ENCODE peak calls at places on chromosomes 5 and 9, in four cellular contexts. E is small intestine, N is thyroid gland, G is spleen. J is an unnamed sample. For H3K4me1, the result is how much of the 10 kb centered on the place peaks cover.

GRCh38 chr9:81122749-81123148 is 566.6 kb downstream of the TLE1 start:
- DNase-seq in E (no peak), G (no peak), N (no peak), J (no peak)

GRCh38 chr9:71608825-71609452 is 159.4 kb downstream of the CEMIP2 start:
- DNase-seq in E (no peak), G (no peak), N (no peak), J (no peak)

GRCh38 chr5:107887587-107887986 is 216.8 kb upstream of the EFNA5 start:
- DNase-seq in G (no peak), E (peak), N (no peak), J (no peak)

GRCh38 chr5:152689275-152689711 is 284.2 kb upstream of the NMUR2 start:
- DNase-seq in N (peak), G (peak), E (no peak), J (no peak)

GRCh38 chr5:93717162-93717561 is 24.2 kb downstream of the POU5F2 start:
- DNase-seq in N (peak), G (no peak), E (peak), J (no peak)

GRCh38 chr9:84278131-84278530 is 62.4 kb downstream of the SLC28A3 start:
- DNase-seq in E (no peak), G (no peak), N (no peak), J (no peak)

GRCh38 chr9:114504341-114505186 is 709 bp downstream of the WHRN start:
- DNase-seq in N (peak), E (peak), G (peak), J (no peak)

GRCh38 chr5:166961938-166962337 is 1329.5 kb upstream of the WWC1 start:
- DNase-seq in N (no peak), G (no peak), E (no peak), J (no peak)

GRCh38 chr5:717143-717542 is 24.0 kb upstream of the TPPP start:
- DNase-seq in E (no peak), G (no peak), N (no peak), J (no peak)

GRCh38 chr9:107586493-107586892 is 96.9 kb upstream of the KLF4 start:
- DNase-seq in N (no peak), G (no peak), E (peak), J (no peak)

GRCh38 chr9:110255064-110255416 is 1.3 kb downstream of the TXN start:
- DNase-seq in N (no peak), G (peak), E (no peak), J (no peak)

GRCh38 chr5:31847354-31847753 is 208.4 kb downstream of the PDZD2 start:
- DNase-seq in E (no peak), N (no peak), G (no peak), J (no peak)

GRCh38 chr9:92970467-92970923 is 23.2 kb downstream of the FGD3 start:
- DNase-seq in N (peak), E (no peak), G (no peak), J (no peak)

GRCh38 chr9:136769710-136770191 is 5.4 kb upstream of the LCN15 start:
- DNase-seq in N (no peak), E (no peak), G (no peak), J (peak)

GRCh38 chr5:38557309-38557710 is 864 bp upstream of the LIFR start:
- DNase-seq in N (peak), G (no peak), E (no peak), J (no peak)

GRCh38 chr9:108245331-108245730 is 610.5 kb downstream of the ACTL7B start:
- DNase-seq in N (no peak), E (no peak), G (no peak), J (no peak)

GRCh38 chr9:111752455-111752854 is 42.3 kb downstream of the SHOC1 start:
- DNase-seq in E (no peak), G (no peak), N (no peak), J (no peak)

GRCh38 chr9:74205071-74205470 is 292.1 kb upstream of the RORB start:
- DNase-seq in N (no peak), G (peak), E (no peak), J (peak)

GRCh38 chr5:40877371-40877988 is 31.8 kb upstream of the C7 start:
- DNase-seq in N (no peak), G (no peak), E (peak), J (no peak)

GRCh38 chr5:32283539-32284377 is 29.0 kb downstream of the MTMR12 start:
- DNase-seq in E (no peak), N (peak), G (no peak), J (no peak)

GRCh38 chr5:39639618-39640078 is 214.9 kb upstream of the DAB2 start:
- DNase-seq in G (no peak), E (peak), N (no peak), J (no peak)

GRCh38 chr5:160271396-160271795 is 41.0 kb downstream of the CCNJL start:
- DNase-seq in N (peak), G (peak), E (no peak), J (no peak)

GRCh38 chr9:22103650-22104575 is 94.8 kb upstream of the CDKN2B start:
- DNase-seq in G (no peak), E (peak), N (no peak), J (no peak)

GRCh38 chr9:136538599-136539426 is 7.0 kb downstream of the NOTCH1 start:
- DNase-seq in G (peak), E (no peak), N (no peak), J (no peak)

GRCh38 chr9:134621558-134622110 is 20.0 kb upstream of the COL5A1 start:
- DNase-seq in N (no peak), G (peak), E (no peak), J (no peak)

GRCh38 chr9:135587658-135588057 is 26.1 kb downstream of the PAEP start:
- DNase-seq in E (no peak), N (no peak), G (no peak), J (no peak)

GRCh38 chr5:25028994-25029393 is 384.2 kb upstream of the CDH10 start:
- DNase-seq in G (peak), N (no peak), E (no peak), J (peak)

GRCh38 chr5:10324519-10325370 is 17.0 kb upstream of the CMBL start:
- DNase-seq in G (no peak), E (no peak), N (no peak), J (peak)

GRCh38 chr5:142492781-142493281 is 168.0 kb upstream of the SPRY4 start:
- DNase-seq in E (no peak), G (no peak), N (no peak), J (peak)

GRCh38 chr5:177133845-177134652 is 476 bp downstream of the NSD1 start:
- DNase-seq in E (peak), G (peak), N (peak), J (peak)

GRCh38 chr5:101390317-101390908 is 487.3 kb upstream of the ST8SIA4 start:
- DNase-seq in N (peak), G (no peak), E (peak), J (peak)

GRCh38 chr5:106523842-106524241 is 1146.9 kb downstream of the EFNA5 start:
- DNase-seq in G (no peak), E (no peak), N (no peak), J (no peak)

GRCh38 chr9:15277400-15278137 is 29.4 kb downstream of the TTC39B start:
- DNase-seq in G (no peak), N (no peak), E (peak), J (no peak)

GRCh38 chr5:149799119-149799623 is 69.1 kb downstream of the PPARGC1B start:
- DNase-seq in G (no peak), E (peak), N (no peak), J (peak)

GRCh38 chr5:173888473-173889135 is 455 bp downstream of the CPEB4 start:
- DNase-seq in N (no peak), E (peak), G (peak), J (no peak)

GRCh38 chr5:111364992-111365391 is 140.8 kb downstream of the CAMK4 start:
- DNase-seq in G (no peak), N (no peak), E (no peak), J (no peak)

GRCh38 chr5:76174101-76174500 is 90.9 kb downstream of the SV2C start:
- DNase-seq in E (no peak), G (no peak), N (no peak), J (no peak)

GRCh38 chr5:118937393-118938061 is 50.8 kb downstream of the DTWD2 start:
- DNase-seq in N (no peak), E (peak), G (no peak), J (no peak)

GRCh38 chr5:137880313-137880712 is 8.9 kb upstream of the PKD2L2 start:
- DNase-seq in N (no peak), E (no peak), G (no peak), J (no peak)

GRCh38 chr9:130858734-130859705 is 24.0 kb downstream of the ABL1 start:
- DNase-seq in N (no peak), G (peak), E (no peak), J (no peak)

GRCh38 chr9:130862217-130862616 is 27.2 kb downstream of the ABL1 start:
- DNase-seq in G (peak), E (no peak), N (no peak), J (no peak)

GRCh38 chr9:130862747-130863146 is 27.7 kb downstream of the ABL1 start:
- DNase-seq in N (no peak), G (peak), E (no peak), J (no peak)

GRCh38 chr9:130860458-130861316 is 25.6 kb downstream of the ABL1 start:
- DNase-seq in E (peak), N (peak), G (peak), J (peak)

GRCh38 chr9:130861372-130862180 is 26.5 kb downstream of the ABL1 start:
- DNase-seq in E (no peak), N (no peak), G (no peak), J (no peak)
- H3K4me1 ChIP-seq in E (under half), N (under half), G (under half), J (under half)

DNA sequence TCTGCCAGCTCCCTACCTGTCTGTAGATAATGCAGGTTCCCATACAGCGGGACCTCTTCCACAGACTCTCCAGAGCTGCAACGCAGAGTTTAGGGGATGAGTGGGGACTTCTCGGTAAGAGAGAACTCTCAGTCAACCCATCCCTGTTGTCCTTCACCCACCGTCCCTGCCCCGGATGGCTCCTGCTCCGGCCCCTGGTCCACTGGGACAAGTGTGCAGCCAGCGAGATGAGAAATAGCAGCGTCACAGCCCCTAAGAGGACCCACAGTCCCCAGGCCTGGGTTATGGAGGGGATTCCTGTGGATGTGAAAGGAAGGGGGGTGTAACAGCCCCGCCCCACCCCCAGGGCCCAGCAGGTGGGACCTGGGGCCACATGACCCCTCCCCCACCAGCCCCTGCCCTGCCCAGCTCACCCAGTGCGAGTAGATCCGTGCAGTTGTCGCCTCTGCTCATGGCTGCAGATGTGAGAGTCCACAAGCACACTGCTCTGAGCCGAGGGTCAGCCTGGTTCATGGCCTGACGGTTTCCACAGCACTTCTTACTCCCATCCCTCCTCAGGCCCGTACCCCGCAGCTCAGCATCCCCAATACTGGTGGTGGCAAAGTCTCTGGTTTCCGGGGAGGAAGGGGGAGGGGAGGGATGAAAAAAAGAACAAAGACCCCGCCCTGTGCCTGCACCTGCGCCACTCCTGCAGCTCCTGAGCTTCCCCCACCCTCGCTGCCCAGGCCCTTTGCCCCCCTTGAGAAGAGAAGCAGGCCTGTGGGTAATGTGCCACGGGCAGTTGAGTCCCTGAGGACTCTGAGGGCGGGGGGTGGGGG is at the start of gene SIT1:
- DNase-seq in E (no peak), G (peak), N (no peak), J (no peak)
- H3K27ac ChIP-seq in E (peak), G (peak), N (peak), J (no peak)

GRCh38 chr5:140292212-140293040 is 10.5 kb downstream of the PFDN1 start:
- DNase-seq in N (no peak), G (no peak), E (no peak), J (no peak)
- H3K4me1 ChIP-seq in N (under half), G (under half), E (under half), J (under half)

GRCh38 chr9:126822873-126823272 is 18.0 kb downstream of the ZBTB43 start:
- DNase-seq in E (no peak), G (no peak), N (no peak), J (no peak)

GRCh38 chr9:126822278-126822677 is 17.4 kb downstream of the ZBTB43 start:
- DNase-seq in G (no peak), E (no peak), N (no peak), J (peak)

GRCh38 chr9:126818482-126818881 is 13.6 kb downstream of the ZBTB43 start:
- DNase-seq in E (no peak), G (no peak), N (no peak), J (no peak)

DNA sequence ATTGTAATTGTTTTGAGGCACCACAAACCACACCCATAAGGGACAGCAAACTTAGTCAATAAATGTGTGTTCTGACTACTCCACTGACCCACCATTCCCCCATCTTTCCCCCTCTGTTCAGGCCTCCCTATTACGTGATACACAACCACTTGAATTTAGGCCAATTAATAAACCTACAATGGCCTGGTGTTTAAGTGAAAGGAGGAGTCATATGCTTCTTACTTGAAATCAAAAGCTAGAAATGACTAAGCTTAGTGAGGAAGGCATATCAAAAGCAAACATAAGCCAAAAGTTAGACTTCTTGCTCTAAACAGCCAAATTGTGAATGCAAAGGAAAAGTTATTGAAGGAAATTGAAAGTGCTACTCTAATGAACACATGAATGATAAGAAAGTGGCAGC is 14.6 kb downstream of the ZBTB43 start:
- DNase-seq in E (no peak), G (no peak), N (no peak), J (no peak)
- H3K27ac ChIP-seq in E (no peak), G (no peak), N (no peak), J (no peak)

GRCh38 chr5:134570886-134571285 is 45.4 kb downstream of the JADE2 start:
- DNase-seq in N (no peak), E (no peak), G (no peak), J (peak)

GRCh38 chr5:134568761-134569725 is 43.6 kb downstream of the JADE2 start:
- DNase-seq in E (peak), G (peak), N (peak), J (peak)

GRCh38 chr5:134570365-134570758 is 44.9 kb downstream of the JADE2 start:
- DNase-seq in E (no peak), N (no peak), G (no peak), J (no peak)

GRCh38 chr5:134568339-134568700 is 42.9 kb downstream of the JADE2 start:
- DNase-seq in G (no peak), E (no peak), N (no peak), J (no peak)

GRCh38 chr5:134569758-134570364 is 44.4 kb downstream of the JADE2 start:
- DNase-seq in E (no peak), G (no peak), N (no peak), J (no peak)
- H3K4me1 ChIP-seq in E (under half), G (under half), N (under half), J (under half)

GRCh38 chr9:89550516-89550915 is 52.6 kb upstream of the SEMA4D start:
- DNase-seq in E (no peak), G (no peak), N (no peak), J (no peak)
- H3K27ac ChIP-seq in E (no peak), G (no peak), N (no peak), J (no peak)

J was measured in testis.